ENCODE peak calls at places on chromosomes 6 and 20, in ten cellular contexts. W is breast epithelium; H is CD8-positive, alpha-beta T cell; E is GM10248; L is mucosa of descending colon; F is tibial nerve; M is H9; J is Caco-2; G is uterus; U is HL-60. C is an unnamed sample.

GRCh38 chr6:166707045-166707444 is 80.0 kb upstream of the RPS6KA2 start:
- DNase-seq in J (no peak), H (no peak), L (peak), G (no peak), W (no peak), M (peak), U (peak), F (no peak), E (peak), C (no peak)

GRCh38 chr6:11202513-11203305 is 29.8 kb downstream of the NEDD9 start:
- DNase-seq in E (no peak), F (no peak), W (no peak), L (no peak), H (peak), G (no peak), J (no peak), U (no peak), M (peak), C (peak)

GRCh38 chr6:170083236-170084051 is 207.4 kb downstream of the DLL1 start:
- DNase-seq in G (no peak), F (no peak), H (no peak), E (no peak), L (no peak), M (no peak), J (peak), U (no peak), W (no peak), C (no peak)

GRCh38 chr6:114304304-114304887 is 38.4 kb downstream of the HS3ST5 start:
- DNase-seq in M (no peak), E (no peak), W (no peak), F (no peak), G (no peak), H (no peak), J (no peak), L (no peak), U (no peak), C (no peak)

GRCh38 chr20:31896049-31896448 is 25.6 kb downstream of the TTLL9 start:
- DNase-seq in F (no peak), L (no peak), W (no peak), H (no peak), G (no peak), U (no peak), J (peak), M (no peak), E (no peak), C (no peak)

GRCh38 chr6:83265384-83265783 is 72.2 kb downstream of the RWDD2A start:
- DNase-seq in E (no peak), H (no peak), F (no peak), U (no peak), L (no peak), M (no peak), G (no peak), J (no peak), W (no peak), C (no peak)

GRCh38 chr6:45476341-45476740 is 98.6 kb upstream of the SUPT3H start:
- DNase-seq in U (no peak), M (no peak), E (no peak), H (no peak), L (no peak), F (no peak), J (no peak), W (no peak), G (no peak), C (no peak)

GRCh38 chr6:169984181-169985120 is 233.0 kb downstream of the ERMARD start:
- DNase-seq in G (no peak), E (no peak), H (no peak), W (no peak), F (no peak), J (no peak), L (peak), U (no peak), M (no peak), C (no peak)

GRCh38 chr6:129498556-129498940 is 211.4 kb downstream of the ARHGAP18 start:
- DNase-seq in H (no peak), G (no peak), U (no peak), W (no peak), M (no peak), L (no peak), E (no peak), J (no peak), F (no peak), C (no peak)

GRCh38 chr20:3130051-3130600 is 29.5 kb downstream of the FASTKD5 start:
- DNase-seq in J (no peak), W (no peak), E (no peak), U (no peak), H (no peak), M (no peak), G (no peak), L (no peak), F (no peak), C (no peak)

GRCh38 chr20:1800180-1800579 is 95.0 kb upstream of the SIRPA start:
- DNase-seq in M (no peak), W (no peak), F (no peak), G (no peak), U (no peak), H (no peak), L (no peak), J (no peak), E (no peak), C (no peak)

GRCh38 chr20:1801551-1801950 is 93.7 kb upstream of the SIRPA start:
- DNase-seq in L (no peak), E (no peak), U (no peak), H (no peak), W (no peak), J (no peak), F (no peak), G (no peak), M (no peak), C (no peak)

GRCh38 chr20:1802385-1803215 is 92.6 kb upstream of the SIRPA start:
- DNase-seq in J (peak), G (no peak), E (peak), L (peak), U (peak), W (no peak), F (peak), H (no peak), M (peak), C (no peak)

GRCh38 chr20:1798982-1799381 is 96.2 kb upstream of the SIRPA start:
- DNase-seq in H (no peak), E (no peak), L (no peak), J (no peak), W (no peak), F (no peak), M (no peak), U (no peak), G (no peak), C (no peak)

GRCh38 chr20:1800777-1801176 is 94.4 kb upstream of the SIRPA start:
- DNase-seq in U (no peak), E (no peak), H (no peak), J (no peak), W (no peak), F (no peak), G (no peak), L (no peak), M (no peak), C (no peak)
- TF ChIP-seq CTCF in U (no peak), E (peak), H (no peak), J (peak), W (no peak), F (no peak), G (no peak), L (no peak), M (peak), C (no peak)

GRCh38 chr6:38187688-38188590 is 368.4 kb downstream of the ZFAND3 start:
- DNase-seq in E (no peak), W (no peak), J (no peak), L (no peak), M (peak), F (no peak), U (no peak), G (no peak), H (no peak), C (no peak)

GRCh38 chr6:38185244-38185643 is 365.7 kb downstream of the ZFAND3 start:
- DNase-seq in G (no peak), J (no peak), F (no peak), U (no peak), L (no peak), W (no peak), M (no peak), H (no peak), E (no peak), C (no peak)

GRCh38 chr6:38188677-38189335 is 369.3 kb downstream of the ZFAND3 start:
- DNase-seq in E (no peak), H (no peak), J (no peak), W (no peak), F (no peak), L (no peak), U (no peak), G (no peak), M (no peak), C (no peak)

GRCh38 chr6:38185752-38186151 is 366.2 kb downstream of the ZFAND3 start:
- DNase-seq in F (no peak), H (no peak), M (no peak), E (no peak), G (no peak), J (no peak), L (no peak), W (no peak), U (no peak), C (no peak)

DNA sequence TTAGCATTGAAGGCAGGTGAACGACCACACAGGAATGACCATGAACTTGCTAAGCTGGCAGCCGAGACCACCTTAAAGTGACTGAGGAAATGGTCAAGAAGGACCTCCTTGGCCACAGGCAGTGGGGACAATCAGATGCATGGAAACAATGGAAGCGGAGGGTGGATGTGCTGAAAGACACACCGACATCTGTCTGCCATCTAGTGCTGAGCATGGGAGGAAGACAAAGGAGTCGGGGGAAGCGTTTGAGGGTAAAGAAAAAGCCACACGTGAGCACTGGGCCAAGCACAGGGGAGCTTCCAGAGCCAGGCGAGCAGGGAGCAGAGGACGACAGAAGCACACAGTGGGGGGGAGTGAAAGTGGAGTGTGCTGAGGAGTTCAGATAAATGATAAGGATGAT is 367.8 kb downstream of the ZFAND3 start:
- DNase-seq in W (no peak), U (no peak), F (no peak), E (no peak), J (no peak), M (peak), G (no peak), L (no peak), H (no peak), C (no peak)
- TF ChIP-seq CTCF in W (no peak), U (no peak), F (no peak), E (no peak), J (no peak), M (peak), G (no peak), L (no peak), H (no peak), C (no peak)

GRCh38 chr6:65113581-65113980 is 593.4 kb downstream of the EYS start:
- DNase-seq in L (no peak), G (no peak), U (no peak), W (no peak), M (no peak), E (no peak), H (no peak), F (no peak), J (no peak), C (no peak)
- TF ChIP-seq CTCF in L (no peak), G (no peak), U (no peak), W (no peak), M (no peak), E (no peak), H (no peak), F (no peak), J (no peak), C (no peak)

DNA sequence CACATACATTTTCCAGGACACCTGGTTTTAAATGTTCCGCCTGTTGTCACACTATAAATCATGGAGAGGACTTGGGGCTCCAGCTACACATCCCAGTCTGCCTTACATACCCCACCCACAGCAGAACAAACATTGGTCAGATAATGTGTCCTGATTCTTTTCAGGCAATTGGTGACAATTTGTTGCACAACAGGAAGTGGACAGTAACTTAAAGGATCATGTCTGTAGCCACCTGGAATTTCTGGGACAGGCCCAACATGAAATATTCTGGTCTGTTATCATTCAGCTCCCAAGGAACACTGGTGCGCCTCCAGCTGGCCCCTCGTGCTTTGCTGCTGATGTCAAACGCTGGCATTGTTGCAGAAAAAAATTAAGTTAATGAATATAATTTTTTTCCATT is 117.2 kb downstream of the SOBP start:
- DNase-seq in M (no peak), L (no peak), E (no peak), G (peak), W (no peak), H (no peak), U (no peak), F (no peak), J (no peak), C (no peak)
- TF ChIP-seq CTCF in M (no peak), L (no peak), E (no peak), G (no peak), W (no peak), H (no peak), U (no peak), F (no peak), J (no peak), C (no peak)

DNA sequence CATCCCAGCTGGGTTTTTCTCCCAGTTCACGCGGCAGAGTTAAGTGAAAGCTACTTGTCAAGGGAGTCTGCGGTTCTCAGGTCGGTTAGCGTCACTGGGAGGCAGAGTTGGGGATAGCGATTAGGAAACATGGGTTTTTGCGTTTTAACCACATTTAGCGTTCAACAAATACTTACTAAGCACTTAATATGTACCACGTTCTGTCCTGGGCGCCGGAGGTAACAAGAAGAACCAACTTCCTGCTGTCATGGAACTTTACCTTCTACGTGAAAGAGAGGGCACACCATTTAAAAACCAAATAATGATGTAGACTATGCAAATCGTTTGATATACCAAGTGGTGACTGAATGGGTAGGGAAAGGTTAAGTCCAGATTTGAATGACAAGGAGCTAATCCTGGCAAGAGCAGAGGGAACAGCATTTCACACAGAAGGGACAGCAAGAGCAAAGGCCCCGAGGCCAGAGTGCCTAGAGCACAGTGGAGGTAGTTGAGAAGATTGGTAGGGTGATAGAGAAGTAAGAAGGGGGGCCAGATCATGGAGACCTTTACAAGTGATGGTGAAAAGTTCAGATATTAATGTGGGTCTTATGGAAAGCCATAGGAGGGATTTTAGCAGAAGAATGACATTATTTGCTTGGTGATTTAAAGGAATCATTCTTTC is 740 bp downstream of the RIOK1 start:
- DNase-seq in J (no peak), F (no peak), U (no peak), W (no peak), L (no peak), E (no peak), H (no peak), G (no peak), M (no peak), C (no peak)
- TF ChIP-seq CTCF in J (no peak), F (no peak), U (no peak), W (no peak), L (no peak), E (no peak), H (no peak), G (no peak), M (peak), C (peak)

DNA sequence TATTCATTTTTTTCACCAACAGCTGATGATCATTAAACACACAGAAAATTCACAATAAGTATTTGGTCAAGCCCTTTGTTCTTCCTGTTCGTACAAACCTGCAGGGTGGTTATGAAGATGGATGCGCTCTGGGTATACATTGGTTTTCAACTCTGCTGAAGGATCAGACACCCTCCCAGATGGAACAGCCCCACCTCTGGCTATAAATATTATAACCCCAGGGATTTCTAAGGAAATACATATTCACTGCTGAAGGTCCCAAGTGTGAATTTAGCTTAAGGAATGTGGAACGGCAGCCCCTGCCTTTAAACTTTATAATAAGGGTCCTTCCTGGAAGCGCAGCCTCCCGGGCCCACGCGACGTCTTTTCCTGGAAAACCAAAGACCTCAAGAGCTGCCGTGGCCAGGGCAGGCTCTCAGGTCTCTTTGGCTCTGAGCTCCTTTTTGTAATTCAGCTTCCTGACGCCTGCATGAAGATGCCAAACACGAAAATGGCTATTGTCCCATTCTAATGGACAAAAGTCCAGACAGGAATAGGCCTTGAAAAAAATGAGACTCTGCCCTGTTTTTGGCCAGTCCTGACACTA is 172.4 kb upstream of the SSTR4 start:
- DNase-seq in E (no peak), L (no peak), J (no peak), U (no peak), M (no peak), F (no peak), H (no peak), G (no peak), W (no peak), C (no peak)
- TF ChIP-seq CTCF in E (no peak), L (no peak), J (peak), U (no peak), M (peak), F (no peak), H (no peak), G (no peak), W (no peak), C (no peak)

DNA sequence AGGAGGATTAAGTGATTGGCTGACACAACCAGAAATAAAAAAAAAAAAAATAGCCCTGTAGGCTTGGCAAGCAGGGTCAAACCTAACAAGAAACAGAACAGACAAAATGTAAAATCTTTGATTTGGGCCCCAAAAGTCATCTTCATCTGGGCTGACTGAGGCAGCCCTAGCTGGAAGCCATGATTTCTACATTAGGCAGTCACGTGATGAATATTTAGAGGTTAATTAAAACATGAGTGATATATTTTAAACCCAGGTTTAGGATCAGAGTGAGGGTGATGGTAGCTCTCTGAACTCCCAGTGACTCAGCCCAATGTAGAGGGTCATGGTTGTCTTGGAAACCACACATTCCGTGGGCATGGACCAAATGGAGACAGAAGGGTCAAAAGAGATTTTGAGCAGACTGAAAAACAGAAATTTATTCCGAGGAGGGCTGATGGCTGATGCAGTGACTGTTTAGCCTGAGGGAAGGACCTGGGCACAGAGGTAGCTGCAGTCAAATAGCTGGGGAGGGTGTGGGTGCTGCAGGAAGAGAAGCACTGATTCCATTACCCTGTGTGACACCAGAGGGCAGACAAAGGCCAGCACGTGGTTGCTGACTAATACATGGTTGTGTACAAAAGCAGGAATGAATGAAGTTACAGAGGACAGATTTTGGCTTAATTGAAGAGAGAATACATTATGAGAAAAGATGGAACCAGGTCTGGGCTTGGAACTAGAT is 573.1 kb upstream of the CHD6 start:
- DNase-seq in G (no peak), E (no peak), U (no peak), F (no peak), L (no peak), M (peak), J (no peak), W (no peak), H (no peak), C (no peak)
- TF ChIP-seq CTCF in G (no peak), E (no peak), U (no peak), F (no peak), L (no peak), M (peak), J (peak), W (no peak), H (no peak), C (no peak)

C was measured in natural killer cell.